ENCODE peak calls at places on chromosome 20, in eight cellular contexts. One of them, this sample, is unnamed.

GRCh38 chr20:57713505-57713903 is 3.7 kb upstream of the PMEPA1 start:
- DNase-seq in H7: no peak
- DNase-seq in anterior cingulate cortex: no peak
- DNase-seq in DMS 273 treated with DMSO at 0.1 percent for 48 hours: no peak
- DNase-seq in germinal center: no peak
- DNase-seq in stimulated activated CD8-positive, alpha-beta memory T cell treated with anti-CD3 and anti-CD28 coated beads, Interleukin-15, amount 100 ng/mL, for 1 hour: no peak
- DNase-seq in activated CD4-positive, alpha-beta T cell treated with anti-CD3 and anti-CD28 coated beads, Interleukin-2, amount 50 U/mL, for 1 hour: no peak
- DNase-seq in T follicular helper cell: no peak
- DNase-seq in this sample: no peak

GRCh38 chr20:62363920-62364851 is 2.9 kb downstream of the LAMA5 start:
- DNase-seq in stimulated activated CD8-positive, alpha-beta memory T cell treated with anti-CD3 and anti-CD28 coated beads, Interleukin-15, amount 100 ng/mL, for 1 hour: no peak
- DNase-seq in T follicular helper cell: no peak
- DNase-seq in DMS 273 treated with DMSO at 0.1 percent for 48 hours: no peak
- DNase-seq in germinal center: no peak
- DNase-seq in H7: peak; percentile 70
- DNase-seq in activated CD4-positive, alpha-beta T cell treated with anti-CD3 and anti-CD28 coated beads, Interleukin-2, amount 50 U/mL, for 1 hour: no peak
- DNase-seq in anterior cingulate cortex: no peak
- DNase-seq in this sample: no peak

GRCh38 chr20:20212675-20213096 is 155.2 kb upstream of the INSM1 start:
- DNase-seq in T follicular helper cell: no peak
- DNase-seq in DMS 273 treated with DMSO at 0.1 percent for 48 hours: peak; percentile 63
- DNase-seq in germinal center: no peak
- DNase-seq in activated CD4-positive, alpha-beta T cell treated with anti-CD3 and anti-CD28 coated beads, Interleukin-2, amount 50 U/mL, for 1 hour: no peak
- DNase-seq in stimulated activated CD8-positive, alpha-beta memory T cell treated with anti-CD3 and anti-CD28 coated beads, Interleukin-15, amount 100 ng/mL, for 1 hour: no peak
- DNase-seq in anterior cingulate cortex: no peak
- DNase-seq in H7: no peak
- DNase-seq in this sample: no peak

GRCh38 chr20:6632187-6632586 is 135.3 kb upstream of the BMP2 start:
- DNase-seq in T follicular helper cell: no peak
- DNase-seq in activated CD4-positive, alpha-beta T cell treated with anti-CD3 and anti-CD28 coated beads, Interleukin-2, amount 50 U/mL, for 1 hour: no peak
- DNase-seq in anterior cingulate cortex: no peak
- DNase-seq in DMS 273 treated with DMSO at 0.1 percent for 48 hours: no peak
- DNase-seq in germinal center: no peak
- DNase-seq in stimulated activated CD8-positive, alpha-beta memory T cell treated with anti-CD3 and anti-CD28 coated beads, Interleukin-15, amount 100 ng/mL, for 1 hour: no peak
- DNase-seq in H7: no peak
- DNase-seq in this sample: no peak

GRCh38 chr20:16574656-16575355 is 1.6 kb upstream of the KIF16B start:
- DNase-seq in stimulated activated CD8-positive, alpha-beta memory T cell treated with anti-CD3 and anti-CD28 coated beads, Interleukin-15, amount 100 ng/mL, for 1 hour: peak; percentile 46
- DNase-seq in germinal center: peak; percentile 92
- DNase-seq in DMS 273 treated with DMSO at 0.1 percent for 48 hours: peak; percentile 18
- DNase-seq in T follicular helper cell: peak; percentile 63
- DNase-seq in H7: peak; percentile 93
- DNase-seq in activated CD4-positive, alpha-beta T cell treated with anti-CD3 and anti-CD28 coated beads, Interleukin-2, amount 50 U/mL, for 1 hour: peak; percentile 58
- DNase-seq in anterior cingulate cortex: peak; percentile 81
- DNase-seq in this sample: peak; percentile 84

GRCh38 chr20:17873410-17874270 is 95.0 kb downstream of the SNX5 start:
- DNase-seq in anterior cingulate cortex: no peak
- DNase-seq in DMS 273 treated with DMSO at 0.1 percent for 48 hours: peak; percentile 71
- DNase-seq in H7: peak; percentile 75
- DNase-seq in germinal center: no peak
- DNase-seq in T follicular helper cell: no peak
- DNase-seq in stimulated activated CD8-positive, alpha-beta memory T cell treated with anti-CD3 and anti-CD28 coated beads, Interleukin-15, amount 100 ng/mL, for 1 hour: no peak
- DNase-seq in activated CD4-positive, alpha-beta T cell treated with anti-CD3 and anti-CD28 coated beads, Interleukin-2, amount 50 U/mL, for 1 hour: no peak
- DNase-seq in this sample: no peak

GRCh38 chr20:21515300-21516179 is 1.7 kb upstream of the NKX2-2 start:
- DNase-seq in stimulated activated CD8-positive, alpha-beta memory T cell treated with anti-CD3 and anti-CD28 coated beads, Interleukin-15, amount 100 ng/mL, for 1 hour: no peak
- DNase-seq in germinal center: no peak
- DNase-seq in H7: peak; percentile 81
- DNase-seq in T follicular helper cell: no peak
- DNase-seq in anterior cingulate cortex: peak; percentile 43
- DNase-seq in DMS 273 treated with DMSO at 0.1 percent for 48 hours: no peak
- DNase-seq in activated CD4-positive, alpha-beta T cell treated with anti-CD3 and anti-CD28 coated beads, Interleukin-2, amount 50 U/mL, for 1 hour: no peak
- DNase-seq in this sample: peak; percentile 66

GRCh38 chr20:44089987-44090674 is 96.9 kb downstream of the JPH2 start:
- DNase-seq in germinal center: peak; percentile 78
- DNase-seq in DMS 273 treated with DMSO at 0.1 percent for 48 hours: peak; percentile 36
- DNase-seq in activated CD4-positive, alpha-beta T cell treated with anti-CD3 and anti-CD28 coated beads, Interleukin-2, amount 50 U/mL, for 1 hour: no peak
- DNase-seq in anterior cingulate cortex: no peak
- DNase-seq in T follicular helper cell: no peak
- DNase-seq in stimulated activated CD8-positive, alpha-beta memory T cell treated with anti-CD3 and anti-CD28 coated beads, Interleukin-15, amount 100 ng/mL, for 1 hour: no peak
- DNase-seq in H7: no peak
- DNase-seq in this sample: no peak

GRCh38 chr20:53157443-53158408 is 185.6 kb downstream of the TSHZ2 start:
- DNase-seq in activated CD4-positive, alpha-beta T cell treated with anti-CD3 and anti-CD28 coated beads, Interleukin-2, amount 50 U/mL, for 1 hour: peak; percentile 28
- DNase-seq in stimulated activated CD8-positive, alpha-beta memory T cell treated with anti-CD3 and anti-CD28 coated beads, Interleukin-15, amount 100 ng/mL, for 1 hour: no peak
- DNase-seq in H7: peak; percentile 66
- DNase-seq in DMS 273 treated with DMSO at 0.1 percent for 48 hours: no peak
- DNase-seq in germinal center: peak; percentile 66
- DNase-seq in T follicular helper cell: peak; percentile 8
- DNase-seq in anterior cingulate cortex: no peak
- DNase-seq in this sample: no peak

GRCh38 chr20:41249781-41250281 is 67.7 kb downstream of the ZHX3 start:
- DNase-seq in activated CD4-positive, alpha-beta T cell treated with anti-CD3 and anti-CD28 coated beads, Interleukin-2, amount 50 U/mL, for 1 hour: no peak
- DNase-seq in stimulated activated CD8-positive, alpha-beta memory T cell treated with anti-CD3 and anti-CD28 coated beads, Interleukin-15, amount 100 ng/mL, for 1 hour: no peak
- DNase-seq in H7: peak; percentile 70
- DNase-seq in anterior cingulate cortex: peak; percentile 36
- DNase-seq in T follicular helper cell: no peak
- DNase-seq in germinal center: peak; percentile 32
- DNase-seq in DMS 273 treated with DMSO at 0.1 percent for 48 hours: no peak
- DNase-seq in this sample: no peak

GRCh38 chr20:48584391-48585249 is 243.2 kb downstream of the PREX1 start:
- DNase-seq in activated CD4-positive, alpha-beta T cell treated with anti-CD3 and anti-CD28 coated beads, Interleukin-2, amount 50 U/mL, for 1 hour: no peak
- DNase-seq in T follicular helper cell: no peak
- DNase-seq in stimulated activated CD8-positive, alpha-beta memory T cell treated with anti-CD3 and anti-CD28 coated beads, Interleukin-15, amount 100 ng/mL, for 1 hour: no peak
- DNase-seq in anterior cingulate cortex: no peak
- DNase-seq in H7: no peak
- DNase-seq in DMS 273 treated with DMSO at 0.1 percent for 48 hours: no peak
- DNase-seq in germinal center: no peak
- DNase-seq in this sample: no peak

GRCh38 chr20:49904440-49905214 is 10.7 kb downstream of the SPATA2 start:
- DNase-seq in stimulated activated CD8-positive, alpha-beta memory T cell treated with anti-CD3 and anti-CD28 coated beads, Interleukin-15, amount 100 ng/mL, for 1 hour: no peak
- DNase-seq in germinal center: no peak
- DNase-seq in anterior cingulate cortex: no peak
- DNase-seq in DMS 273 treated with DMSO at 0.1 percent for 48 hours: no peak
- DNase-seq in T follicular helper cell: no peak
- DNase-seq in activated CD4-positive, alpha-beta T cell treated with anti-CD3 and anti-CD28 coated beads, Interleukin-2, amount 50 U/mL, for 1 hour: no peak
- DNase-seq in H7: no peak
- DNase-seq in this sample: no peak

GRCh38 chr20:48831702-48832422 is 4.1 kb upstream of the PREX1 start:
- DNase-seq in DMS 273 treated with DMSO at 0.1 percent for 48 hours: no peak
- DNase-seq in germinal center: no peak
- DNase-seq in H7: no peak
- DNase-seq in anterior cingulate cortex: peak; percentile 35
- DNase-seq in T follicular helper cell: no peak
- DNase-seq in activated CD4-positive, alpha-beta T cell treated with anti-CD3 and anti-CD28 coated beads, Interleukin-2, amount 50 U/mL, for 1 hour: no peak
- DNase-seq in stimulated activated CD8-positive, alpha-beta memory T cell treated with anti-CD3 and anti-CD28 coated beads, Interleukin-15, amount 100 ng/mL, for 1 hour: no peak
- DNase-seq in this sample: no peak

GRCh38 chr20:32333988-32334885 is 23.9 kb upstream of the ASXL1 start:
- DNase-seq in T follicular helper cell: peak; percentile 16
- DNase-seq in DMS 273 treated with DMSO at 0.1 percent for 48 hours: no peak
- DNase-seq in stimulated activated CD8-positive, alpha-beta memory T cell treated with anti-CD3 and anti-CD28 coated beads, Interleukin-15, amount 100 ng/mL, for 1 hour: peak; percentile 9
- DNase-seq in H7: no peak
- DNase-seq in anterior cingulate cortex: no peak
- DNase-seq in germinal center: no peak
- DNase-seq in activated CD4-positive, alpha-beta T cell treated with anti-CD3 and anti-CD28 coated beads, Interleukin-2, amount 50 U/mL, for 1 hour: peak; percentile 41
- DNase-seq in this sample: no peak

GRCh38 chr20:42688576-42688975 is 501.1 kb downstream of the PTPRT start:
- DNase-seq in anterior cingulate cortex: no peak
- DNase-seq in stimulated activated CD8-positive, alpha-beta memory T cell treated with anti-CD3 and anti-CD28 coated beads, Interleukin-15, amount 100 ng/mL, for 1 hour: no peak
- DNase-seq in germinal center: no peak
- DNase-seq in H7: peak; percentile 23
- DNase-seq in T follicular helper cell: no peak
- DNase-seq in activated CD4-positive, alpha-beta T cell treated with anti-CD3 and anti-CD28 coated beads, Interleukin-2, amount 50 U/mL, for 1 hour: no peak
- DNase-seq in DMS 273 treated with DMSO at 0.1 percent for 48 hours: no peak
- DNase-seq in this sample: no peak

GRCh38 chr20:43231829-43232228 is 42.1 kb upstream of the PTPRT start:
- DNase-seq in T follicular helper cell: no peak
- DNase-seq in H7: no peak
- DNase-seq in stimulated activated CD8-positive, alpha-beta memory T cell treated with anti-CD3 and anti-CD28 coated beads, Interleukin-15, amount 100 ng/mL, for 1 hour: no peak
- DNase-seq in activated CD4-positive, alpha-beta T cell treated with anti-CD3 and anti-CD28 coated beads, Interleukin-2, amount 50 U/mL, for 1 hour: no peak
- DNase-seq in anterior cingulate cortex: no peak
- DNase-seq in DMS 273 treated with DMSO at 0.1 percent for 48 hours: no peak
- DNase-seq in germinal center: no peak
- DNase-seq in this sample: no peak

GRCh38 chr20:13610205-13610604 is 28.5 kb downstream of the TASP1 start:
- DNase-seq in stimulated activated CD8-positive, alpha-beta memory T cell treated with anti-CD3 and anti-CD28 coated beads, Interleukin-15, amount 100 ng/mL, for 1 hour: no peak
- DNase-seq in DMS 273 treated with DMSO at 0.1 percent for 48 hours: no peak
- DNase-seq in germinal center: no peak
- DNase-seq in H7: peak; percentile 47
- DNase-seq in activated CD4-positive, alpha-beta T cell treated with anti-CD3 and anti-CD28 coated beads, Interleukin-2, amount 50 U/mL, for 1 hour: no peak
- DNase-seq in T follicular helper cell: no peak
- DNase-seq in anterior cingulate cortex: no peak
- DNase-seq in this sample: no peak

GRCh38 chr20:39851459-39851858 is 837.6 kb downstream of the MAFB start:
- DNase-seq in H7: no peak
- DNase-seq in anterior cingulate cortex: no peak
- DNase-seq in T follicular helper cell: no peak
- DNase-seq in germinal center: no peak
- DNase-seq in DMS 273 treated with DMSO at 0.1 percent for 48 hours: no peak
- DNase-seq in stimulated activated CD8-positive, alpha-beta memory T cell treated with anti-CD3 and anti-CD28 coated beads, Interleukin-15, amount 100 ng/mL, for 1 hour: no peak
- DNase-seq in activated CD4-positive, alpha-beta T cell treated with anti-CD3 and anti-CD28 coated beads, Interleukin-2, amount 50 U/mL, for 1 hour: no peak
- DNase-seq in this sample: no peak

GRCh38 chr20:44402391-44403193 is 47.1 kb downstream of the HNF4A start:
- DNase-seq in DMS 273 treated with DMSO at 0.1 percent for 48 hours: no peak
- DNase-seq in activated CD4-positive, alpha-beta T cell treated with anti-CD3 and anti-CD28 coated beads, Interleukin-2, amount 50 U/mL, for 1 hour: no peak
- DNase-seq in anterior cingulate cortex: no peak
- DNase-seq in H7: no peak
- DNase-seq in stimulated activated CD8-positive, alpha-beta memory T cell treated with anti-CD3 and anti-CD28 coated beads, Interleukin-15, amount 100 ng/mL, for 1 hour: no peak
- DNase-seq in germinal center: no peak
- DNase-seq in T follicular helper cell: no peak
- DNase-seq in this sample: no peak

GRCh38 chr20:17859616-17860232 is 108.9 kb downstream of the SNX5 start:
- DNase-seq in DMS 273 treated with DMSO at 0.1 percent for 48 hours: no peak
- DNase-seq in germinal center: no peak
- DNase-seq in stimulated activated CD8-positive, alpha-beta memory T cell treated with anti-CD3 and anti-CD28 coated beads, Interleukin-15, amount 100 ng/mL, for 1 hour: no peak
- DNase-seq in T follicular helper cell: no peak
- DNase-seq in activated CD4-positive, alpha-beta T cell treated with anti-CD3 and anti-CD28 coated beads, Interleukin-2, amount 50 U/mL, for 1 hour: no peak
- DNase-seq in anterior cingulate cortex: no peak
- DNase-seq in H7: peak; percentile 79
- DNase-seq in this sample: no peak

GRCh38 chr20:19815553-19815991 is 57.5 kb downstream of the RIN2 start:
- DNase-seq in T follicular helper cell: no peak
- DNase-seq in H7: no peak
- DNase-seq in activated CD4-positive, alpha-beta T cell treated with anti-CD3 and anti-CD28 coated beads, Interleukin-2, amount 50 U/mL, for 1 hour: no peak
- DNase-seq in germinal center: peak; percentile 48
- DNase-seq in stimulated activated CD8-positive, alpha-beta memory T cell treated with anti-CD3 and anti-CD28 coated beads, Interleukin-15, amount 100 ng/mL, for 1 hour: no peak
- DNase-seq in anterior cingulate cortex: no peak
- DNase-seq in DMS 273 treated with DMSO at 0.1 percent for 48 hours: no peak
- DNase-seq in this sample: no peak

GRCh38 chr20:46145646-46146045 is 27.5 kb downstream of the CD40 start:
- DNase-seq in T follicular helper cell: no peak
- DNase-seq in germinal center: no peak
- DNase-seq in DMS 273 treated with DMSO at 0.1 percent for 48 hours: peak; percentile 80
- DNase-seq in stimulated activated CD8-positive, alpha-beta memory T cell treated with anti-CD3 and anti-CD28 coated beads, Interleukin-15, amount 100 ng/mL, for 1 hour: no peak
- DNase-seq in H7: peak; percentile 78
- DNase-seq in anterior cingulate cortex: no peak
- DNase-seq in activated CD4-positive, alpha-beta T cell treated with anti-CD3 and anti-CD28 coated beads, Interleukin-2, amount 50 U/mL, for 1 hour: no peak
- DNase-seq in this sample: no peak

GRCh38 chr20:40815156-40816038 is 126.4 kb upstream of the MAFB start:
- DNase-seq in H7: no peak
- DNase-seq in T follicular helper cell: no peak
- DNase-seq in DMS 273 treated with DMSO at 0.1 percent for 48 hours: no peak
- DNase-seq in activated CD4-positive, alpha-beta T cell treated with anti-CD3 and anti-CD28 coated beads, Interleukin-2, amount 50 U/mL, for 1 hour: no peak
- DNase-seq in anterior cingulate cortex: no peak
- DNase-seq in stimulated activated CD8-positive, alpha-beta memory T cell treated with anti-CD3 and anti-CD28 coated beads, Interleukin-15, amount 100 ng/mL, for 1 hour: no peak
- DNase-seq in germinal center: no peak
- DNase-seq in this sample: peak; percentile 59

GRCh38 chr20:4916991-4917881 is 84.1 kb downstream of the SLC23A2 start:
- DNase-seq in H7: no peak
- DNase-seq in stimulated activated CD8-positive, alpha-beta memory T cell treated with anti-CD3 and anti-CD28 coated beads, Interleukin-15, amount 100 ng/mL, for 1 hour: no peak
- DNase-seq in germinal center: no peak
- DNase-seq in DMS 273 treated with DMSO at 0.1 percent for 48 hours: no peak
- DNase-seq in T follicular helper cell: no peak
- DNase-seq in activated CD4-positive, alpha-beta T cell treated with anti-CD3 and anti-CD28 coated beads, Interleukin-2, amount 50 U/mL, for 1 hour: no peak
- DNase-seq in anterior cingulate cortex: no peak
- DNase-seq in this sample: no peak

GRCh38 chr20:17969884-17970409 is 1.1 kb downstream of the MGME1 start:
- DNase-seq in activated CD4-positive, alpha-beta T cell treated with anti-CD3 and anti-CD28 coated beads, Interleukin-2, amount 50 U/mL, for 1 hour: peak; percentile 10
- DNase-seq in stimulated activated CD8-positive, alpha-beta memory T cell treated with anti-CD3 and anti-CD28 coated beads, Interleukin-15, amount 100 ng/mL, for 1 hour: no peak
- DNase-seq in DMS 273 treated with DMSO at 0.1 percent for 48 hours: no peak
- DNase-seq in H7: peak; percentile 29
- DNase-seq in germinal center: peak; percentile 52
- DNase-seq in T follicular helper cell: no peak
- DNase-seq in anterior cingulate cortex: no peak
- DNase-seq in this sample: no peak

This sample was measured in type B pancreatic cell.